ENCODE peak calls at places on chromosome 3, in five cellular contexts. K, R, X, M and Q are unnamed samples.

GRCh38 chr3:172648736-172649135 is 62.1 kb downstream of the NCEH1 start:
- DNase-seq in K (no peak), R (no peak), X (no peak), M (no peak), Q (no peak)

GRCh38 chr3:64399205-64399800 is 174.0 kb upstream of the PRICKLE2 start:
- DNase-seq in K (peak; percentile 75), R (no peak), X (no peak), M (no peak), Q (peak; percentile 26)

GRCh38 chr3:171615281-171615680 is 155.1 kb upstream of the TNIK start:
- DNase-seq in K (no peak), R (no peak), X (no peak), M (no peak), Q (no peak)

GRCh38 chr3:63662500-63662899 is 10.0 kb downstream of the SNTN start:
- DNase-seq in K (peak; percentile 34), R (no peak), X (no peak), M (no peak), Q (peak; percentile 24)

GRCh38 chr3:81723732-81724313 is 37.6 kb downstream of the GBE1 start:
- DNase-seq in K (no peak), R (no peak), X (no peak), M (no peak), Q (no peak)

GRCh38 chr3:60839242-60839641 is 412.0 kb downstream of the FHIT start:
- DNase-seq in K (peak; percentile 5), R (no peak), X (no peak), M (no peak), Q (peak; percentile 14)

GRCh38 chr3:146491303-146491702 is 21.9 kb upstream of the PLSCR2 start:
- DNase-seq in K (no peak), R (no peak), X (no peak), M (no peak), Q (no peak)

GRCh38 chr3:129892486-129892856 is 1.0 kb downstream of the TMCC1 start:
- DNase-seq in K (no peak), R (peak; percentile 6), X (peak; percentile 1), M (peak; percentile 5), Q (no peak)

GRCh38 chr3:123244128-123244527 is 42.4 kb downstream of the SEC22A start:
- DNase-seq in K (peak; percentile 10), R (peak; percentile 9), X (no peak), M (no peak), Q (no peak)

GRCh38 chr3:186258968-186259367 is 103.1 kb downstream of the DGKG start:
- DNase-seq in K (no peak), R (no peak), X (no peak), M (no peak), Q (no peak)

GRCh38 chr3:104564045-104564643 is 802.6 kb upstream of the ALCAM start:
- DNase-seq in K (peak; percentile 37), R (peak; percentile 9), X (peak; percentile 25), M (peak; percentile 51), Q (peak; percentile 2)

GRCh38 chr3:8503871-8504610 is 2.4 kb downstream of the LMCD1 start:
- DNase-seq in K (no peak), R (no peak), X (no peak), M (no peak), Q (no peak)

GRCh38 chr3:94612631-94613030 is 549.8 kb downstream of the NSUN3 start:
- DNase-seq in K (no peak), R (no peak), X (no peak), M (no peak), Q (no peak)

GRCh38 chr3:43862470-43862869 is 171.7 kb downstream of the ABHD5 start:
- DNase-seq in K (no peak), R (no peak), X (no peak), M (no peak), Q (no peak)

GRCh38 chr3:12342151-12342550 is 53.3 kb downstream of the PPARG start:
- DNase-seq in K (no peak), R (no peak), X (no peak), M (no peak), Q (no peak)

GRCh38 chr3:12343091-12343494 is 54.2 kb downstream of the PPARG start:
- DNase-seq in K (no peak), R (no peak), X (no peak), M (no peak), Q (no peak)

GRCh38 chr3:12338595-12339546 is 50.0 kb downstream of the PPARG start:
- DNase-seq in K (no peak), R (no peak), X (no peak), M (no peak), Q (no peak)

GRCh38 chr3:12339701-12340480 is 51.0 kb downstream of the PPARG start:
- DNase-seq in K (no peak), R (no peak), X (no peak), M (no peak), Q (no peak)

GRCh38 chr3:12340506-12340905 is 51.6 kb downstream of the PPARG start:
- DNase-seq in K (no peak), R (no peak), X (no peak), M (no peak), Q (no peak)
- H3K36me3 ChIP-seq in K (no peaks in the 10 kb centered on the region), R (no peaks in the 10 kb centered on the region), X (no peaks in the 10 kb centered on the region), M (no peaks in the 10 kb centered on the region), Q (no peaks in the 10 kb centered on the region)

GRCh38 chr3:40166997-40167396 is 142.5 kb upstream of the EIF1B start:
- DNase-seq in K (no peak), R (no peak), X (no peak), M (no peak), Q (peak; percentile 61)

GRCh38 chr3:40170395-40170794 is 139.1 kb upstream of the EIF1B start:
- DNase-seq in K (no peak), R (no peak), X (no peak), M (no peak), Q (no peak)

GRCh38 chr3:40169983-40170382 is 139.5 kb upstream of the EIF1B start:
- DNase-seq in K (no peak), R (no peak), X (no peak), M (no peak), Q (no peak)

GRCh38 chr3:40172560-40172959 is 136.9 kb upstream of the EIF1B start:
- DNase-seq in K (no peak), R (no peak), X (no peak), M (no peak), Q (no peak)

DNA sequence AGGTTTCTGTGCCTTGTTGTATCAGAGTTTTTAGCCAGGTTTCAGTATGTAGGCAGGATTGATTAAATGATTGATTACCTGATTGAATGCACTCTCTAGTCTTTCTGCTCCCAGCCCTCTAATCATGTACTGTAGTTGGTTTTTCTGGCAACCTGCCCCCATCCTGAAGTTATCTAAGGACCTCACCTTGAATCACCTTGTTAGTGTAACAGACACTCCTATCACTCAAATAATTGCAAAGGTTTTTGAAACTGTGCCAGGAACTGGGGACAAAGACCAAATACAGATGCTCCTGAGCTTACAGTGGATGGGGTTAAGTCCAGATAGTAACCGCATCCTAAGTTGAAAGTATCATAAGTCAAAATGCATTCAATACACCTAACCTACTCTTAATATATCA is 141.5 kb upstream of the EIF1B start:
- DNase-seq in K (no peak), R (no peak), X (no peak), M (no peak), Q (no peak)
- H3K4me3 ChIP-seq in K (no peak overlapping the region), R (no peak overlapping the region), X (no peak overlapping the region), M (no peak overlapping the region), Q (no peak overlapping the region)

GRCh38 chr3:100635273-100635701 is 25.9 kb downstream of the ADGRG7 start:
- DNase-seq in K (peak; percentile 78), R (no peak), X (no peak), M (no peak), Q (no peak)

GRCh38 chr3:100627491-100627890 is 18.1 kb downstream of the ADGRG7 start:
- DNase-seq in K (no peak), R (no peak), X (no peak), M (no peak), Q (no peak)

GRCh38 chr3:100630664-100631063 is 21.3 kb downstream of the ADGRG7 start:
- DNase-seq in K (no peak), R (no peak), X (no peak), M (no peak), Q (no peak)

GRCh38 chr3:100634493-100635272 is 25.3 kb downstream of the ADGRG7 start:
- DNase-seq in K (peak; percentile 49), R (no peak), X (no peak), M (no peak), Q (no peak)

GRCh38 chr3:100629728-100630127 is 20.3 kb downstream of the ADGRG7 start:
- DNase-seq in K (no peak), R (no peak), X (no peak), M (no peak), Q (no peak)
- H3K27me3 ChIP-seq in K (no peaks in the 10 kb centered on the region), R (no peaks in the 10 kb centered on the region), X (no peaks in the 10 kb centered on the region), M (peaks cover 8% of the 10 kb centered on the region), Q (no peaks in the 10 kb centered on the region)

DNA sequence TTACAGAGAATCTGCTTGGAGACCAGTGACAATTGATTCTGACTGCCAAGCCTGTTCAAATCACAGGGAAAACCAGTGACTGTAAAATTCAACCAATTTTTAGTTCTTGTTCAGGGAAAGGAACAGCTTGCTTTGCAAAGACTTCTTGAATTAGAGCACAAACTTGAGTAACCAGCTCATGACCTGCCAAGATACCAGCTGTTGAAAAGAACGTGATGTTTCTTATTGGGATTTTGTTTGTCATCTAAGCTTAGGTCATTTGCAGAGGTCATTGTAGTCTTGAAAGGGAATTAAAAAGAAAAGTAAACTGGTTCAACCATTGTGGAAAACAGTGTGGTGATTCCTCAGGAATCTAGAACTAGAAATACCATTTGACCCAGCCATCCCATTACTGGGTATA is 428.2 kb downstream of the GRM7 start:
- DNase-seq in K (no peak), R (no peak), X (no peak), M (no peak), Q (no peak)
- H3K36me3 ChIP-seq in K (no peaks in the 10 kb centered on the region), R (no peaks in the 10 kb centered on the region), X (no peaks in the 10 kb centered on the region), M (no peaks in the 10 kb centered on the region), Q (no peaks in the 10 kb centered on the region)

GRCh38 chr3:13014755-13015285 is 58.4 kb downstream of the IQSEC1 start:
- DNase-seq in K (no peak), R (no peak), X (no peak), M (no peak), Q (no peak)

GRCh38 chr3:13016726-13017255 is 56.4 kb downstream of the IQSEC1 start:
- DNase-seq in K (no peak), R (no peak), X (no peak), M (no peak), Q (no peak)

GRCh38 chr3:13016083-13016725 is 57.0 kb downstream of the IQSEC1 start:
- DNase-seq in K (no peak), R (peak; percentile 59), X (peak; percentile 48), M (peak; percentile 56), Q (no peak)

GRCh38 chr3:13013994-13014754 is 59.1 kb downstream of the IQSEC1 start:
- DNase-seq in K (no peak), R (no peak), X (peak; percentile 35), M (peak; percentile 42), Q (no peak)

DNA sequence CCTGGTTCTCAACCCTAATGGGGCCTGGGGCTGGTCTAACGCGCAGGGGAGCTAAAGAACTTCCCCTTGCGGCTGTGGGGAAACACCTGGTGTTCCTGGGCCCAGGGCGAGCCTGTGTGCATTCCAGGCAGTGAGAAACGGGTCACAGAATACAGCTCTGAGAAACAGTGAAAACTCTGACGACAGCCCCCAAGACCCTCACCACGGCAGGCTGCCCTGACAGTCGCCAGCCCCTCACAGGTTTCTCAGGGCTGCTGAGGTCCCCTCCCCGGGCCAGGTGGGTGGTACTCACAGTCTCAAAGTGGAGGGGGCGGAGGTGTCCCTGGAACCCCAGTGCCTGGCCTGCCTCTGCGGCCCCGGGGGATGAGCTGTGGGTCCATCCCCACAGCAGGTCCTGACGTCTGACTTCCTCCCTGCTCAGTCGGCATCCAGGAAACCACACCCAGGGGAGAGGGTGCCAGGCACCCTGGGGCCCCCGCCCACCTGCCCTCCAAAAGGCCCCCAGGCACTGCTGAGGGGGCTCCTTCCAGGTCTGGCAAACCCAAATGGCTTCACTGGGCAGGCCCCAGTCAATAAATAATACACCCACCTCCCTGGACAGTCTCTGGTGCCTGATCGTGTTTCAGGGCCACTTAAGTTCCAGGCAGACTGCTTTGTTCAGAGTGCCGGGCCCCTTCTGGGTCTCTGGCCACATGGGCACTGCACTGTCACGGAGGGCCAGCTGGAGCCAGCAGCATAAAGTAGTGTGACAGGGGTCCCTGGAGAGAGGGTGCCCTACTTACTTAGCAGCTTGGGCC is 57.7 kb downstream of the IQSEC1 start:
- DNase-seq in K (no peak), R (peak; percentile 66), X (peak; percentile 45), M (peak; percentile 73), Q (no peak)
- H3K4me3 ChIP-seq in K (no peak overlapping the region), R (peak overlapping the region; percentile 83), X (peak overlapping the region; percentile 63), M (peak overlapping the region; percentile 90), Q (no peak overlapping the region)